ENCODE peak calls at places on chromosomes 13 and 19, in five cellular contexts. R is EL, A is T-helper 17 cell, C is fibroblast of mammary gland, X is HT-29. Y is an unnamed sample.

GRCh38 chr19:18990128-18990708 is 43.1 kb downstream of the SUGP2 start:
- DNase-seq in X (no peak), A (no peak), C (no peak), R (no peak), Y (no peak)

GRCh38 chr13:96141032-96141431 is 51.1 kb downstream of the HS6ST3 start:
- DNase-seq in A (no peak), C (peak; percentile 48), R (peak; percentile 5), X (peak; percentile 36), Y (no peak)

GRCh38 chr19:42634409-42635232 is 39.9 kb upstream of the CEACAM8 start:
- DNase-seq in A (no peak), X (peak; percentile 79), R (peak; percentile 67), C (peak; percentile 35), Y (peak; percentile 19)

GRCh38 chr13:89343165-89343564 is 1672.0 kb downstream of the SLITRK5 start:
- DNase-seq in X (no peak), C (no peak), R (no peak), A (no peak), Y (no peak)

GRCh38 chr19:2021453-2022140 is 6.1 kb upstream of the BTBD2 start:
- DNase-seq in A (no peak), X (no peak), R (no peak), C (no peak), Y (no peak)

GRCh38 chr19:46546194-46546896 is 50.7 kb upstream of the PNMA8B start:
- DNase-seq in C (peak; percentile 48), X (peak; percentile 80), R (peak; percentile 13), A (no peak), Y (peak; percentile 22)

GRCh38 chr13:76928456-76928855 is 19.9 kb upstream of the ACOD1 start:
- DNase-seq in A (no peak), C (no peak), X (no peak), R (no peak), Y (no peak)

GRCh38 chr13:44165895-44166496 is 207.6 kb upstream of the SERP2 start:
- DNase-seq in A (no peak), R (no peak), X (no peak), C (no peak), Y (no peak)

GRCh38 chr13:36736119-36736726 is 62.4 kb downstream of the SERTM1 start:
- DNase-seq in C (peak; percentile 67), R (peak; percentile 46), A (no peak), X (peak; percentile 79), Y (no peak)

GRCh38 chr13:64332048-64332447 is 2898.1 kb downstream of the PCDH9 start:
- DNase-seq in C (no peak), X (no peak), A (no peak), R (peak; percentile 1), Y (no peak)

GRCh38 chr19:10565567-10566407 is at the start of gene KRI1:
- DNase-seq in X (peak; percentile 96), C (peak; percentile 95), R (peak; percentile 98), A (peak; percentile 99), Y (peak; percentile 93)

Y was measured in NCI-H226.